ENCODE peak calls at places on chromosomes 3 and 15, in nine cellular contexts. W is cardiac muscle cell, M is lower leg skin, C is A549, Q is heart left ventricle, Y is neural progenitor cell, O is OCI-LY7, B is gastrocnemius medialis, F is choroid plexus epithelial cell. V is an unnamed sample.

GRCh38 chr15:60678632-60679031 is 199.7 kb upstream of the ICE2 start:
- DNase-seq in Q (no peak), Y (no peak), C (no peak), O (peak), M (no peak), F (no peak), W (no peak), B (no peak), V (no peak)

GRCh38 chr3:101810023-101810415 is 31.0 kb downstream of the NXPE3 start:
- DNase-seq in Q (no peak), B (no peak), F (no peak), C (no peak), W (no peak), M (no peak), O (no peak), Y (no peak), V (no peak)

GRCh38 chr15:42306681-42307080 is 33.4 kb upstream of the TMEM87A start:
- DNase-seq in F (no peak), O (no peak), C (no peak), Q (no peak), B (no peak), M (no peak), Y (no peak), W (no peak), V (no peak)

GRCh38 chr3:9955067-9955502 is 2.9 kb upstream of the PRRT3 start:
- DNase-seq in B (peak), M (no peak), Y (no peak), C (no peak), F (peak), O (no peak), W (peak), Q (no peak), V (no peak)

GRCh38 chr3:161342629-161343028 is 28.7 kb downstream of the SPTSSB start:
- DNase-seq in B (no peak), M (no peak), Y (no peak), Q (no peak), C (no peak), O (no peak), F (no peak), W (no peak), V (no peak)

GRCh38 chr15:76341366-76342045 is 4.9 kb downstream of the ISL2 start:
- DNase-seq in B (no peak), F (no peak), Y (peak), Q (no peak), O (no peak), W (no peak), M (no peak), C (no peak), V (no peak)

GRCh38 chr15:78808550-78808949 is 2.7 kb downstream of the ADAMTS7 start:
- DNase-seq in M (no peak), Q (peak), W (peak), B (no peak), F (peak), C (peak), Y (peak), O (peak), V (no peak)

GRCh38 chr3:169122407-169122806 is 541.1 kb downstream of the MECOM start:
- DNase-seq in F (no peak), B (no peak), O (no peak), W (no peak), Y (no peak), Q (no peak), C (no peak), M (no peak), V (no peak)

GRCh38 chr15:29348308-29348914 is 78.8 kb upstream of the NSMCE3 start:
- DNase-seq in O (no peak), C (no peak), Y (peak), B (no peak), Q (no peak), M (no peak), F (no peak), W (peak), V (no peak)

GRCh38 chr3:19489936-19490335 is 341.6 kb downstream of the KCNH8 start:
- DNase-seq in M (no peak), W (no peak), Q (no peak), O (no peak), B (no peak), C (no peak), Y (no peak), F (no peak), V (no peak)

GRCh38 chr15:26455828-26456227 is 317.0 kb downstream of the GABRB3 start:
- DNase-seq in O (no peak), M (no peak), W (no peak), Y (no peak), F (no peak), B (no peak), C (no peak), Q (no peak), V (no peak)

DNA sequence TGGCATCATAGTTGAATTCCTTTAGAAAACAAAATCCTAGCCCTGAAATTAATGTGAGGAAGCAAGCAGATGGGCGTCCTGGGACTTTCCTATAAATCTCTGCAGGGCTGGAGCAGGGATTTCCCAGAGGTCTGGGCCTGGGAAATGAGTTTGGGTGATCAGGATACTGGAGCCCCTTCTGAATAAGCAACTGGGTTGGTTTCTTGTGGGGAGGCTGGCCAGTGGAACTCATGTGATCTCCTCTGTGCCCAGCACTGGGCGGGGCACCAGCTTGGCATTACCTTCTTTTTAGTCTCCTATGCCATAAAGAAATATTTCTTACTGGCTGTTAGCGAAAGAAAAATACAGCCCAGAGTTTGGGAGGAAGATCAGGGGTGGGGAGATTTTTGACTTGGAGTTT is 1.7 kb downstream of the THSD4 start:
- DNase-seq in Q (peak), F (no peak), W (no peak), M (no peak), O (no peak), B (no peak), Y (no peak), C (peak), V (no peak)
- H3K4me3 ChIP-seq in Q (peak), F (no peak), W (no peak), M (no peak), O (no peak), B (no peak), Y (no peak), C (peak), V (peak)

GRCh38 chr15:62512906-62513305 is 347.8 kb upstream of the C2CD4B start:
- DNase-seq in W (no peak), O (no peak), Y (no peak), F (no peak), M (no peak), B (no peak), C (no peak), Q (no peak), V (no peak)
- H3K4me3 ChIP-seq in W (no peak), O (no peak), Y (no peak), F (no peak), M (no peak), B (no peak), C (no peak), Q (no peak), V (no peak)

DNA sequence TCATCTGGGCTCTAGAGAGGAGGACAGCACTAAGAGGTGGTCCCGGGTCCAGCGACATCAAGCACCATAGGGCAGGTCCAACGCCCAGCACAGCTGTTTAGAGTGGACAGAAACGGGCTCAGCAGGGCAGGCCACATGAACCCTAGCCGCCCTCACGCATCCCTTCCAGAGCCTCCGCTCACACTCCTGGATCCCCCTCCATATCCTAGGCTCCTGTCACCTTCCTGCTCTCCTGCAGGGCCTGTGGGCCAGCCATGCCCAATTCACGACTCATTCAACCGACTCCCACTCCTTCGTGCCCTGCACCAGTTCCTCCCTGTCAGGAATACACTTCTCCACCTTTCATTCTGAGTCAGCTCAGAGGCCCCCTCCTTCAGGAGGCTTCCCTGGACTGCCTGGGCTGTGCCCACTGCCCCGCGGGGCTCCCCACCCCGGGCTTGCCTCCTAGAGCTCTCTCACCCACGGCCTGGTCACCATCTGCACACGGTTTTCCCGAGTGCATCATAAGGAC is 90.2 kb downstream of the LINGO1 start:
- DNase-seq in W (no peak), O (no peak), F (no peak), Y (no peak), B (no peak), C (peak), Q (no peak), M (no peak), V (no peak)
- H3K4me3 ChIP-seq in W (no peak), O (peak), F (no peak), Y (no peak), B (no peak), C (peak), Q (no peak), M (no peak), V (no peak)

DNA sequence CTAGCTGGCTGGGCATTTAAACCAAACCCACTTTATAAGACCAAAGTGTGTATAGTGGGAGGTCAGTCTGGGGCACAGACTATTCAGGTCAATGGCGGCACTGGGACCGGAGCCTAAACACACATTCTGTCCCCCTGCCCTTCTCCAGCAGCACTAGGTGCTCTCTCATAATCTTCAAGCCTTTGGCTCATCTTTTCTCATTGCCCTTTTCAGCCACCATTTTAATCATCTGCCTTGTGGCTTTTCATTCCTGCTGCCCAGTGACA is 35.0 kb downstream of the GJD2 start:
- DNase-seq in O (no peak), C (no peak), M (no peak), Q (no peak), B (no peak), Y (no peak), F (no peak), W (no peak), V (no peak)
- H3K4me3 ChIP-seq in O (no peak), C (no peak), M (no peak), Q (no peak), B (no peak), Y (no peak), F (no peak), W (no peak), V (no peak)

GRCh38 chr3:48470286-48470685 is 23.7 kb downstream of the ATRIP start:
- DNase-seq in M (no peak), Q (no peak), O (no peak), B (no peak), Y (no peak), F (no peak), C (no peak), W (no peak), V (no peak)
- H3K4me3 ChIP-seq in M (no peak), Q (no peak), O (peak), B (no peak), Y (no peak), F (no peak), C (no peak), W (no peak), V (no peak)

DNA sequence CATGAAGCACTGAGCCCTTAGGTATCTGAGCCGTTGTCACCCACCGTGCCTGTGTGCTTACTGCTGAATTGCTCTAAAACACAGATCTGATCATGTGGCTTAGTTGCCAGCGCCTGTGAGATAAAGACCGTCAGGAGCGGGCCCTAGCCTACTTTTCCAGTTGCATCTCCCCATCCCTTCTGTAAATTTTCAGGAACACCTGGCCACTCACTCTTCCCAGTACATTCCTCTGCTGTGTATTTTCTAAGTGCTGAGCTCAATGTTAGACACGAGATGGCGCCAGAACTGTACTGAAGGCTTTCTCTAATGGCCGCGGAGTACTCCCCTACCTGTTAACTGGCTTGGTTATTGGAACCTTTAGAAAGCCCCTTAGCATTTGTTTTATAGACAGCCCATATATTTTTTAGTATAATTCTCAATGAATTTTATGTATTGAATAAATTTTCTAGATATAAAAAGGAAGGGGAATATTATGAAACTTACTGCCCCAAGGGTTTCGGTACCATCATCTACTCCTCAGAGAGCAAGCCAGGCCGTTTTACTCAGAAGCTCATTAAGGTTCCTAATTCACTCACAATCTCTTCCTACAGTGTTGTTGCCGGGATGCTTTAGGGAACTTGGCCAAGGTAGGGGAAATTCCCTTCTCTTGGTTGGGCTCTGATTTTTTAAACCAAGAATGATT is 16.7 kb upstream of the WNT7A start:
- DNase-seq in O (peak), B (peak), W (peak), M (peak), F (peak), Q (peak), Y (peak), C (peak), V (peak)
- H3K4me3 ChIP-seq in O (no peak), B (peak), W (no peak), M (no peak), F (no peak), Q (peak), Y (peak), C (peak), V (peak)

DNA sequence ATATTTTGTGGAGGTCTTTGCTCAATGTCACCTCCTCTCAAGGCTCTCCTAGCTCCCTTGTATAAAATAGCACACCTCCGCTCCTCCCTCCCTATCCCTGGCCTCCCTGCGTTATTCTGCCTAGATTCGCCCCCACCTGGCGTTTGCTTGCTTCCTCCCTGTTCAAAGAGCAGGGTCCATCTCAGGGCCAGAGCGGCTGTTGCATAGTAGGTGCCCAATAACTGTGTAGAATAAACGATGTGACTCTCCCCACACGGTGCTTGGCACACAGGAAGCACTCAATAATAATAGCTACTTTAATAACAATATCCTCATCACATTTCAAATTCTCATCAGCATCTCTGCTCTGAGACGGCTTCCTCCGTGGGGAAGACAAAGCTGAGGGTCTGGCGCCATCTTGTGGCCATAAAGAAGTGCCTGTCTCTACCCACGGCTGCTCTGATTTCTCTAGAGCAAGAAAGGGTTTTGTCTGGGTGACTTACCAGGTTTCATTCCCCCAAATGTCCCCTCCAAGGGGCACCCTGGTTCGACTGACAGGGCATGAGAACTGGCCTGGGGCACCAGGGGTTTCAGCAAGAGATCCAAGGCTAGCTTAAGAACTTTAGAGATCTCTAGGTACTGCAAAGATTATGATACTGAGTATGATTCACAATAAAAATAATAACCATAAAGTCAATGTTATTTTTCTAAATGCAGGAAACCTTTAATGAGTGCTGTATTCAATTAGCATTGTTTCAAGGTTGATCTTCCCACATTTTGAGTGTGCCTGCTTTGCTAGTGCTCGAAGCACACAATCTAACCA is 16.1 kb downstream of the CD276 start:
- DNase-seq in O (peak), M (peak), Q (peak), F (peak), C (peak), W (peak), B (peak), Y (peak), V (peak)
- H3K4me3 ChIP-seq in O (no peak), M (no peak), Q (no peak), F (no peak), C (no peak), W (no peak), B (no peak), Y (no peak), V (no peak)

V was measured in tibial artery.